ENCODE peak calls at places on chromosome 21, in nine cellular contexts. One of them, this sample, is unnamed.

GRCh38 chr21:30014883-30015282 is 75.1 kb upstream of the GRIK1 start:
- DNase-seq in adrenal gland: no peak
- DNase-seq in uterus: no peak
- DNase-seq in pancreas: no peak
- DNase-seq in fibroblast of lung: no peak
- DNase-seq in fibroblast of villous mesenchyme: no peak
- DNase-seq in choroid plexus epithelial cell: no peak
- DNase-seq in fibroblast of the aortic adventitia: no peak
- DNase-seq in ovary: no peak
- DNase-seq in this sample: no peak

GRCh38 chr21:42242611-42243010 is 23.7 kb downstream of the ABCG1 start:
- DNase-seq in adrenal gland: no peak
- DNase-seq in uterus: no peak
- DNase-seq in pancreas: no peak
- DNase-seq in fibroblast of lung: no peak
- DNase-seq in fibroblast of villous mesenchyme: no peak
- DNase-seq in choroid plexus epithelial cell: no peak
- DNase-seq in fibroblast of the aortic adventitia: no peak
- DNase-seq in ovary: no peak
- DNase-seq in this sample: no peak

GRCh38 chr21:46246345-46246744 is 17.8 kb upstream of the LSS start:
- DNase-seq in adrenal gland: no peak
- DNase-seq in uterus: no peak
- DNase-seq in pancreas: no peak
- DNase-seq in fibroblast of lung: no peak
- DNase-seq in fibroblast of villous mesenchyme: no peak
- DNase-seq in choroid plexus epithelial cell: no peak
- DNase-seq in fibroblast of the aortic adventitia: no peak
- DNase-seq in ovary: no peak
- DNase-seq in this sample: no peak

GRCh38 chr21:45948576-45949141 is 32.9 kb upstream of the COL6A1 start:
- DNase-seq in adrenal gland: no peak
- DNase-seq in uterus: no peak
- DNase-seq in pancreas: no peak
- DNase-seq in fibroblast of lung: no peak
- DNase-seq in fibroblast of villous mesenchyme: no peak
- DNase-seq in choroid plexus epithelial cell: peak
- DNase-seq in fibroblast of the aortic adventitia: no peak
- DNase-seq in ovary: no peak
- DNase-seq in this sample: no peak

GRCh38 chr21:42263591-42264131 is 44.7 kb downstream of the ABCG1 start:
- DNase-seq in adrenal gland: peak
- DNase-seq in uterus: peak
- DNase-seq in pancreas: no peak
- DNase-seq in fibroblast of lung: peak
- DNase-seq in fibroblast of villous mesenchyme: peak
- DNase-seq in choroid plexus epithelial cell: no peak
- DNase-seq in fibroblast of the aortic adventitia: peak
- DNase-seq in ovary: no peak
- DNase-seq in this sample: no peak

GRCh38 chr21:42145569-42146250 is 73.2 kb upstream of the ABCG1 start:
- DNase-seq in adrenal gland: peak
- DNase-seq in uterus: peak
- DNase-seq in pancreas: peak
- DNase-seq in fibroblast of lung: peak
- DNase-seq in fibroblast of villous mesenchyme: peak
- DNase-seq in choroid plexus epithelial cell: peak
- DNase-seq in fibroblast of the aortic adventitia: peak
- DNase-seq in ovary: peak
- DNase-seq in this sample: peak

GRCh38 chr21:17925000-17925610 is 105.9 kb upstream of the C21orf91 start:
- DNase-seq in adrenal gland: peak
- DNase-seq in uterus: peak
- DNase-seq in pancreas: no peak
- DNase-seq in fibroblast of lung: peak
- DNase-seq in fibroblast of villous mesenchyme: peak
- DNase-seq in choroid plexus epithelial cell: peak
- DNase-seq in fibroblast of the aortic adventitia: peak
- DNase-seq in ovary: no peak
- DNase-seq in this sample: peak

GRCh38 chr21:33309778-33310177 is 15.0 kb upstream of the IFNAR1 start:
- DNase-seq in adrenal gland: no peak
- DNase-seq in uterus: no peak
- DNase-seq in pancreas: no peak
- DNase-seq in fibroblast of lung: no peak
- DNase-seq in fibroblast of villous mesenchyme: no peak
- DNase-seq in choroid plexus epithelial cell: no peak
- DNase-seq in fibroblast of the aortic adventitia: no peak
- DNase-seq in ovary: no peak
- DNase-seq in this sample: no peak

GRCh38 chr21:14753069-14753465 is 207.0 kb upstream of the SAMSN1 start:
- DNase-seq in adrenal gland: no peak
- DNase-seq in uterus: no peak
- DNase-seq in pancreas: no peak
- DNase-seq in fibroblast of lung: no peak
- DNase-seq in fibroblast of villous mesenchyme: no peak
- DNase-seq in choroid plexus epithelial cell: no peak
- DNase-seq in fibroblast of the aortic adventitia: no peak
- DNase-seq in ovary: no peak
- DNase-seq in this sample: no peak

GRCh38 chr21:46000182-46000730 is 18.7 kb downstream of the COL6A1 start:
- DNase-seq in adrenal gland: no peak
- DNase-seq in uterus: peak
- DNase-seq in pancreas: peak
- DNase-seq in fibroblast of lung: no peak
- DNase-seq in fibroblast of villous mesenchyme: no peak
- DNase-seq in choroid plexus epithelial cell: no peak
- DNase-seq in fibroblast of the aortic adventitia: no peak
- DNase-seq in ovary: peak
- DNase-seq in this sample: no peak

GRCh38 chr21:28832013-28832714 is 160.5 kb downstream of the LTN1 start:
- DNase-seq in adrenal gland: no peak
- DNase-seq in uterus: no peak
- DNase-seq in pancreas: no peak
- DNase-seq in fibroblast of lung: no peak
- DNase-seq in fibroblast of villous mesenchyme: peak
- DNase-seq in choroid plexus epithelial cell: peak
- DNase-seq in fibroblast of the aortic adventitia: peak
- DNase-seq in ovary: no peak
- DNase-seq in this sample: peak

GRCh38 chr21:17925900-17926299 is 106.7 kb upstream of the C21orf91 start:
- DNase-seq in adrenal gland: no peak
- DNase-seq in uterus: no peak
- DNase-seq in pancreas: no peak
- DNase-seq in fibroblast of lung: peak
- DNase-seq in fibroblast of villous mesenchyme: peak
- DNase-seq in choroid plexus epithelial cell: peak
- DNase-seq in fibroblast of the aortic adventitia: peak
- DNase-seq in ovary: no peak
- DNase-seq in this sample: peak

DNA sequence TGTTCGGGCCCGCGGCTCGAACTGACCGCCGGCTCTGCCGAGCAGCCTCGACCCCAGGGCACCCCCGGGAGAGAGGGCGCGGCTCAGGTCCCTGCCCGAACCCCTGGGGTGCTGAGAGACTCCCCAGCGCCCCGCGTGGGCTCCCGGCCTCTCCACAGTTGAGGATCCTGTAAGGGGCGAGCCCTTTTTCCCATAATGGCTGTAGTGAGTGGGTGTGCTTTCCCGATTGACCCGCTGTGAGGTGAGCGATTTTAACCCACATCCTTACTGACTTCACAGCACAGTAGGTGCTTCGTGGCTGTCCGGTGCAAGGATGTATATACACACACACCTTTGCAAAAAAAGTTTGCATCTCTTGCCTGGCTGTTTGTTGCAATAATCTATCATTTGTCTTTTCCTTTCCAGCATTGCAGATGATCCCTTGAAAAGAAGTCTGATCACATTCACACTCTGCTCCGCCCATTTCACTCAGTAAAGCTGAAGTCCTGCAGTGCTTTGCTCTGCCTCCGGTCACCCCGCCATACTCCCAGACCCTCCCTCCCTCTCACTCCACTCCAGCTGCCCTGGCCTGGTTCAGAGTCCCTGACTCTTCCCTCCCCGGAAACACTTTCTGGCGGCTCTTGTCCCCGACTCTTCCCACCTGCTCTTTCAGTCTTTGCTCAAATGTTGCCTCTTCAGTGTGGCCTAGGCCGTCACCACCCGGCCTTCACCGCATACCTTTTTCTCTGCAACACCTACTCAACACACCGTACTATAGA is 955 bp upstream of the UBE2G2 start:
- DNase-seq in adrenal gland: no peak
- DNase-seq in uterus: no peak
- DNase-seq in pancreas: no peak
- DNase-seq in fibroblast of lung: peak
- DNase-seq in fibroblast of villous mesenchyme: no peak
- DNase-seq in choroid plexus epithelial cell: peak
- DNase-seq in fibroblast of the aortic adventitia: no peak
- DNase-seq in ovary: no peak
- DNase-seq in this sample: no peak
- TF ChIP-seq CTCF in adrenal gland: no peak
- TF ChIP-seq CTCF in uterus: no peak
- TF ChIP-seq CTCF in pancreas: no peak
- TF ChIP-seq CTCF in fibroblast of lung: no peak
- TF ChIP-seq CTCF in fibroblast of villous mesenchyme: no peak
- TF ChIP-seq CTCF in choroid plexus epithelial cell: no peak
- TF ChIP-seq CTCF in fibroblast of the aortic adventitia: no peak
- TF ChIP-seq CTCF in ovary: no peak
- TF ChIP-seq CTCF in this sample: no peak

GRCh38 chr21:36992671-36993070 is 13.8 kb upstream of the RIPPLY3 start:
- DNase-seq in adrenal gland: no peak
- DNase-seq in uterus: no peak
- DNase-seq in pancreas: no peak
- DNase-seq in fibroblast of lung: no peak
- DNase-seq in fibroblast of villous mesenchyme: no peak
- DNase-seq in choroid plexus epithelial cell: no peak
- DNase-seq in fibroblast of the aortic adventitia: no peak
- DNase-seq in ovary: no peak
- DNase-seq in this sample: no peak

GRCh38 chr21:36987845-36988244 is 18.7 kb upstream of the RIPPLY3 start:
- DNase-seq in adrenal gland: no peak
- DNase-seq in uterus: no peak
- DNase-seq in pancreas: no peak
- DNase-seq in fibroblast of lung: no peak
- DNase-seq in fibroblast of villous mesenchyme: no peak
- DNase-seq in choroid plexus epithelial cell: no peak
- DNase-seq in fibroblast of the aortic adventitia: no peak
- DNase-seq in ovary: no peak
- DNase-seq in this sample: no peak

GRCh38 chr21:36989699-36990507 is 16.6 kb upstream of the RIPPLY3 start:
- DNase-seq in adrenal gland: peak
- DNase-seq in uterus: peak
- DNase-seq in pancreas: peak
- DNase-seq in fibroblast of lung: peak
- DNase-seq in fibroblast of villous mesenchyme: peak
- DNase-seq in choroid plexus epithelial cell: peak
- DNase-seq in fibroblast of the aortic adventitia: peak
- DNase-seq in ovary: peak
- DNase-seq in this sample: peak

GRCh38 chr21:36988536-36988935 is 18.0 kb upstream of the RIPPLY3 start:
- DNase-seq in adrenal gland: no peak
- DNase-seq in uterus: no peak
- DNase-seq in pancreas: no peak
- DNase-seq in fibroblast of lung: no peak
- DNase-seq in fibroblast of villous mesenchyme: no peak
- DNase-seq in choroid plexus epithelial cell: no peak
- DNase-seq in fibroblast of the aortic adventitia: no peak
- DNase-seq in ovary: no peak
- DNase-seq in this sample: no peak

GRCh38 chr21:36990508-36991205 is 15.8 kb upstream of the RIPPLY3 start:
- DNase-seq in adrenal gland: no peak
- DNase-seq in uterus: no peak
- DNase-seq in pancreas: no peak
- DNase-seq in fibroblast of lung: no peak
- DNase-seq in fibroblast of villous mesenchyme: no peak
- DNase-seq in choroid plexus epithelial cell: no peak
- DNase-seq in fibroblast of the aortic adventitia: no peak
- DNase-seq in ovary: no peak
- DNase-seq in this sample: no peak
- H3K4me3 ChIP-seq in adrenal gland: peak
- H3K4me3 ChIP-seq in uterus: peak
- H3K4me3 ChIP-seq in pancreas: peak
- H3K4me3 ChIP-seq in fibroblast of lung: peak
- H3K4me3 ChIP-seq in fibroblast of villous mesenchyme: peak
- H3K4me3 ChIP-seq in choroid plexus epithelial cell: peak
- H3K4me3 ChIP-seq in fibroblast of the aortic adventitia: peak
- H3K4me3 ChIP-seq in ovary: peak
- H3K4me3 ChIP-seq in this sample: peak

GRCh38 chr21:34811368-34811767 is 142.6 kb downstream of the CLIC6 start:
- DNase-seq in adrenal gland: no peak
- DNase-seq in uterus: no peak
- DNase-seq in pancreas: no peak
- DNase-seq in fibroblast of lung: no peak
- DNase-seq in fibroblast of villous mesenchyme: no peak
- DNase-seq in choroid plexus epithelial cell: peak
- DNase-seq in fibroblast of the aortic adventitia: no peak
- DNase-seq in ovary: no peak
- DNase-seq in this sample: no peak
- TF ChIP-seq CTCF in adrenal gland: no peak
- TF ChIP-seq CTCF in uterus: no peak
- TF ChIP-seq CTCF in pancreas: no peak
- TF ChIP-seq CTCF in fibroblast of lung: no peak
- TF ChIP-seq CTCF in fibroblast of villous mesenchyme: no peak
- TF ChIP-seq CTCF in choroid plexus epithelial cell: no peak
- TF ChIP-seq CTCF in fibroblast of the aortic adventitia: no peak
- TF ChIP-seq CTCF in ovary: no peak
- TF ChIP-seq CTCF in this sample: no peak

GRCh38 chr21:43993420-43993934 is 18.6 kb upstream of the TRAPPC10 start:
- DNase-seq in adrenal gland: no peak
- DNase-seq in uterus: no peak
- DNase-seq in pancreas: peak
- DNase-seq in fibroblast of lung: no peak
- DNase-seq in fibroblast of villous mesenchyme: no peak
- DNase-seq in choroid plexus epithelial cell: no peak
- DNase-seq in fibroblast of the aortic adventitia: no peak
- DNase-seq in ovary: no peak
- DNase-seq in this sample: no peak

GRCh38 chr21:43995521-43996105 is 16.5 kb upstream of the TRAPPC10 start:
- DNase-seq in adrenal gland: no peak
- DNase-seq in uterus: no peak
- DNase-seq in pancreas: peak
- DNase-seq in fibroblast of lung: no peak
- DNase-seq in fibroblast of villous mesenchyme: no peak
- DNase-seq in choroid plexus epithelial cell: no peak
- DNase-seq in fibroblast of the aortic adventitia: no peak
- DNase-seq in ovary: no peak
- DNase-seq in this sample: no peak

GRCh38 chr21:43994085-43994484 is 18.0 kb upstream of the TRAPPC10 start:
- DNase-seq in adrenal gland: no peak
- DNase-seq in uterus: no peak
- DNase-seq in pancreas: peak
- DNase-seq in fibroblast of lung: no peak
- DNase-seq in fibroblast of villous mesenchyme: no peak
- DNase-seq in choroid plexus epithelial cell: no peak
- DNase-seq in fibroblast of the aortic adventitia: no peak
- DNase-seq in ovary: peak
- DNase-seq in this sample: no peak

GRCh38 chr21:43992121-43992520 is 20.0 kb upstream of the TRAPPC10 start:
- DNase-seq in adrenal gland: no peak
- DNase-seq in uterus: no peak
- DNase-seq in pancreas: no peak
- DNase-seq in fibroblast of lung: no peak
- DNase-seq in fibroblast of villous mesenchyme: no peak
- DNase-seq in choroid plexus epithelial cell: no peak
- DNase-seq in fibroblast of the aortic adventitia: no peak
- DNase-seq in ovary: peak
- DNase-seq in this sample: no peak

GRCh38 chr21:43994646-43995045 is 17.5 kb upstream of the TRAPPC10 start:
- DNase-seq in adrenal gland: no peak
- DNase-seq in uterus: no peak
- DNase-seq in pancreas: peak
- DNase-seq in fibroblast of lung: no peak
- DNase-seq in fibroblast of villous mesenchyme: no peak
- DNase-seq in choroid plexus epithelial cell: no peak
- DNase-seq in fibroblast of the aortic adventitia: no peak
- DNase-seq in ovary: no peak
- DNase-seq in this sample: no peak
- H3K4me3 ChIP-seq in adrenal gland: no peak
- H3K4me3 ChIP-seq in uterus: no peak
- H3K4me3 ChIP-seq in pancreas: no peak
- H3K4me3 ChIP-seq in fibroblast of lung: no peak
- H3K4me3 ChIP-seq in fibroblast of villous mesenchyme: no peak
- H3K4me3 ChIP-seq in choroid plexus epithelial cell: no peak
- H3K4me3 ChIP-seq in fibroblast of the aortic adventitia: no peak
- H3K4me3 ChIP-seq in ovary: no peak
- H3K4me3 ChIP-seq in this sample: no peak

This sample was measured in AG10803.